ENCODE peak calls at places on chromosomes 2 and 18, in ten cellular contexts. X is testis, E is IMR-90, C is HCT116, P is transverse colon, Q is suprapubic skin, U is GM12891, Z is K562, T is A549, M is uterus. Y is an unnamed sample.

GRCh38 chr18:4960578-4960977 is 236.5 kb downstream of the AKAIN1 start:
- DNase-seq in P (no peak), T (no peak), Q (no peak), C (no peak), Z (no peak), E (no peak), X (no peak), M (no peak), U (no peak), Y (no peak)

GRCh38 chr2:9153589-9153988 is 53.0 kb upstream of the ASAP2 start:
- DNase-seq in X (no peak), P (no peak), Q (peak; percentile 82), T (no peak), Z (no peak), C (no peak), M (no peak), E (no peak), U (no peak), Y (no peak)

GRCh38 chr2:127508621-127509034 is 17.7 kb downstream of the IWS1 start:
- DNase-seq in T (peak; percentile 91), P (peak; percentile 62), X (peak; percentile 71), M (peak; percentile 48), Z (peak; percentile 26), Q (peak; percentile 81), C (peak; percentile 66), E (peak; percentile 99), U (no peak), Y (peak; percentile 53)

GRCh38 chr2:161306919-161307318 is 1.3 kb upstream of the PSMD14 start:
- DNase-seq in P (no peak), X (no peak), M (no peak), Q (no peak), E (no peak), Z (no peak), U (no peak), T (no peak), C (no peak), Y (no peak)

GRCh38 chr2:20617892-20618467 is 32.9 kb downstream of the HS1BP3 start:
- DNase-seq in U (no peak), Q (peak; percentile 98), M (peak; percentile 99), X (peak; percentile 98), Z (peak; percentile 64), E (peak; percentile 100), P (peak; percentile 92), C (peak; percentile 67), T (peak; percentile 90), Y (peak; percentile 98)

GRCh38 chr18:63319383-63320040 is at the start of gene BCL2:
- DNase-seq in Q (no peak), X (peak; percentile 57), P (peak; percentile 45), E (peak; percentile 24), Z (no peak), C (no peak), T (peak; percentile 6), U (no peak), M (no peak), Y (no peak)

GRCh38 chr2:157246212-157247067 is 11.1 kb upstream of the GALNT5 start:
- DNase-seq in M (no peak), E (peak; percentile 93), Z (no peak), Q (no peak), C (peak; percentile 58), T (peak; percentile 21), P (no peak), X (no peak), U (no peak), Y (no peak)

GRCh38 chr2:46298522-46299351 is 1.5 kb downstream of the EPAS1 start:
- DNase-seq in X (peak; percentile 80), T (peak; percentile 72), P (peak; percentile 56), Q (peak; percentile 84), M (peak; percentile 64), C (no peak), U (peak; percentile 43), E (peak; percentile 47), Z (peak; percentile 26), Y (peak; percentile 75)

GRCh38 chr18:3060667-3061580 is 48.0 kb upstream of the LPIN2 start:
- DNase-seq in Q (no peak), C (no peak), X (no peak), Z (no peak), E (no peak), M (no peak), T (no peak), U (no peak), P (no peak), Y (no peak)

GRCh38 chr2:69716555-69717120 is 25.3 kb upstream of the ANXA4 start:
- DNase-seq in P (no peak), E (peak; percentile 71), C (no peak), Z (no peak), U (no peak), M (no peak), Q (no peak), T (no peak), X (no peak), Y (no peak)

GRCh38 chr2:233990261-233990798 is 60.2 kb upstream of the SPP2 start:
- DNase-seq in M (no peak), Q (no peak), C (no peak), Z (no peak), X (no peak), U (no peak), E (no peak), T (no peak), P (peak; percentile 59), Y (peak; percentile 46)

GRCh38 chr2:47227532-47228166 is 72.5 kb upstream of the STPG4 start:
- DNase-seq in Q (no peak), P (no peak), U (no peak), C (no peak), T (no peak), M (no peak), Z (no peak), E (no peak), X (no peak), Y (no peak)

GRCh38 chr2:232486558-232487384 is 863 bp downstream of the ECEL1 start:
- DNase-seq in U (no peak), X (no peak), Z (no peak), C (no peak), M (no peak), T (no peak), P (no peak), E (no peak), Q (peak; percentile 40), Y (no peak)

GRCh38 chr2:27959496-27959895 is 69.0 kb downstream of the BABAM2 start:
- DNase-seq in Q (no peak), E (peak; percentile 50), M (peak; percentile 49), C (no peak), Z (no peak), X (peak; percentile 91), P (peak; percentile 29), U (no peak), T (peak; percentile 36), Y (no peak)

GRCh38 chr2:111702119-111702808 is 181.7 kb downstream of the ANAPC1 start:
- DNase-seq in U (peak; percentile 46), M (no peak), C (peak; percentile 56), T (peak; percentile 75), Z (peak; percentile 79), E (peak; percentile 58), P (peak; percentile 67), Q (peak; percentile 65), X (peak; percentile 26), Y (peak; percentile 43)

GRCh38 chr2:46574457-46575354 is 95.3 kb downstream of the TMEM247 start:
- DNase-seq in T (no peak), Q (no peak), P (no peak), E (no peak), M (no peak), C (no peak), U (no peak), Z (no peak), X (no peak), Y (no peak)

GRCh38 chr18:904135-905090 is at the start of gene ADCYAP1:
- DNase-seq in P (no peak), M (no peak), U (no peak), Z (no peak), Q (no peak), E (no peak), T (no peak), C (no peak), X (peak; percentile 53), Y (no peak)

DNA sequence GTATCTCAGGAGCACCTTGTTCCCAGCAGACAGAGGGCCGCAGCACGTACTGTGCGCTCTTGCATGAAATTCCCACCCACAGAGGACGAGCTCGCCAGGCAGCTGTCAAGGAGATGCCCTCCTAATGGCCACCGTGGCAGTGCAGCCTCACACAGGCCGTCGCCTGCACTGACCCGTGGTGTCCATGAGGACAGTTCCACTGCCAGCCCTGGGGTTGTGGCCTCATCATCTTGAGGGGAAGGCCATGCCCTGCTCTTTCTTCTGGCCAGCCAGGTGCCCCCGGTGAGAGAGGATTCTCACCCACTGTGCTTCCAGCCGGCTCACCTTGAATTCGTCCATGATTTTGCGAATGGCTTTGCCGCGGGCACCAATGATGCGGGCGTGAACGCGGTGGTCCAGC is 42.0 kb downstream of the ANO7 start:
- DNase-seq in U (no peak), M (no peak), X (no peak), P (no peak), C (no peak), E (no peak), T (no peak), Z (no peak), Q (no peak), Y (no peak)
- TF ChIP-seq POLR2A in U (no peak), M (no peak), X (no peak), P (no peak), C (no peak), E (no peak), T (no peak), Z (no peak), Q (no peak), Y (no peak)

DNA sequence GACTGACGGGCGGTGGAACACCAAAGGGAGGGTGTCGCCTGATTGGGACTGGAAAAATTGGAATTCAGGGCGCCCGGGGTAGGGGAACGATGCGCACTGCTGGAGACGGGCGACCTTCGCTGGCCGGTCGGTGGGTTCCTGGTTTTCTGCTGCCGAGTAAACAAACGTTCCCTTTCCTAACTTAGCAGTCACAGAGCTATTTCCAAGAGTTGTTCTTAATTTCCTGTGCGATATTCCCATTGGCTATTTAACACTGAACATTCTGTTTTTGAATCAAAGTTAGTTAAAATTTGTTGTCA is 738 bp downstream of the C18orf54 start:
- DNase-seq in T (peak; percentile 12), M (no peak), Q (no peak), U (no peak), X (no peak), C (no peak), P (no peak), Z (no peak), E (peak; percentile 10), Y (no peak)
- TF ChIP-seq POLR2A in T (no peak), M (no peak), Q (no peak), U (no peak), X (no peak), C (no peak), P (no peak), Z (no peak), E (no peak), Y (no peak)

GRCh38 chr2:98583866-98584618 is 24.3 kb downstream of the COA5 start:
- DNase-seq in X (no peak), T (no peak), U (no peak), C (no peak), M (no peak), E (no peak), Z (no peak), P (peak; percentile 27), Q (no peak), Y (no peak)
- TF ChIP-seq POLR2A in X (no peak), T (no peak), U (no peak), C (no peak), M (no peak), E (no peak), Z (no peak), P (no peak), Q (no peak), Y (no peak)

GRCh38 chr18:75211002-75211621 is 515 bp downstream of the TSHZ1 start:
- DNase-seq in M (no peak), X (no peak), Q (no peak), C (no peak), T (no peak), E (peak; percentile 18), P (peak; percentile 21), Z (peak; percentile 23), U (no peak), Y (no peak)
- TF ChIP-seq POLR2A in M (no peak), X (no peak), Q (no peak), C (no peak), T (no peak), E (no peak), P (no peak), Z (no peak), U (no peak), Y (no peak)

Y was measured in stomach.